ENCODE peak calls at places on chromosomes 7 and 10, in ten cellular contexts. S is adipocyte, O is BJ, W is cardiac muscle cell, J is SK-N-SH, D is tibial nerve, P is dorsolateral prefrontal cortex, L is hepatocyte, E is HepG2, A is bronchial epithelial cell. G is an unnamed sample. For H3K27me3, the result is how much of the 10 kb centered on the place peaks cover.

GRCh38 chr10:76492026-76492425 is 1060.6 kb downstream of the LRMDA start:
- DNase-seq in S (peak), O (peak), W (no peak), J (no peak), D (no peak), P (no peak), L (no peak), E (no peak), A (peak), G (no peak)

GRCh38 chr10:17239276-17239660 is 11.2 kb downstream of the VIM start:
- DNase-seq in S (no peak), O (no peak), W (no peak), J (no peak), D (no peak), P (no peak), L (no peak), E (no peak), A (no peak), G (no peak)

GRCh38 chr10:124064676-124065075 is 28.7 kb downstream of the CHST15 start:
- DNase-seq in S (no peak), O (no peak), W (no peak), J (no peak), D (no peak), P (no peak), L (no peak), E (no peak), A (no peak), G (no peak)

GRCh38 chr7:132709971-132710567 is 133.8 kb upstream of the PLXNA4 start:
- DNase-seq in S (peak), O (no peak), W (peak), J (no peak), D (no peak), P (no peak), L (peak), E (peak), A (peak), G (peak)

GRCh38 chr7:71613316-71613715 is 481.4 kb downstream of the GALNT17 start:
- DNase-seq in S (peak), O (no peak), W (no peak), J (no peak), D (no peak), P (no peak), L (no peak), E (no peak), A (no peak), G (no peak)

GRCh38 chr10:119680050-119680449 is 28.9 kb downstream of the BAG3 start:
- DNase-seq in S (peak), O (peak), W (no peak), J (no peak), D (no peak), P (no peak), L (no peak), E (no peak), A (peak), G (peak)

GRCh38 chr10:50850576-50851340 is 34.7 kb downstream of the A1CF start:
- DNase-seq in S (no peak), O (no peak), W (no peak), J (no peak), D (no peak), P (no peak), L (no peak), E (no peak), A (no peak), G (peak)

GRCh38 chr7:43199333-43199732 is 86.9 kb downstream of the HECW1 start:
- DNase-seq in S (peak), O (no peak), W (no peak), J (no peak), D (no peak), P (no peak), L (no peak), E (no peak), A (peak), G (peak)

GRCh38 chr10:76916536-76916935 is 721.1 kb downstream of the KCNMA1 start:
- DNase-seq in S (no peak), O (no peak), W (no peak), J (no peak), D (no peak), P (no peak), L (no peak), E (no peak), A (peak), G (no peak)

GRCh38 chr7:12942599-12942998 is 255.2 kb downstream of the ARL4A start:
- DNase-seq in S (peak), O (no peak), W (no peak), J (no peak), D (no peak), P (no peak), L (peak), E (peak), A (no peak), G (no peak)

GRCh38 chr7:150375662-150376521 is 3.2 kb upstream of the ZNF775 start:
- DNase-seq in S (no peak), O (no peak), W (no peak), J (no peak), D (no peak), P (no peak), L (no peak), E (no peak), A (no peak), G (peak)

GRCh38 chr10:47400786-47401185 is 16.7 kb upstream of the ZNF488 start:
- DNase-seq in S (no peak), O (no peak), W (no peak), J (no peak), D (no peak), P (no peak), L (no peak), E (no peak), A (no peak), G (no peak)

GRCh38 chr7:133491319-133491718 is 238.4 kb downstream of the EXOC4 start:
- DNase-seq in S (no peak), O (no peak), W (no peak), J (no peak), D (no peak), P (no peak), L (no peak), E (no peak), A (no peak), G (no peak)

GRCh38 chr7:47506716-47507354 is 75.1 kb downstream of the TNS3 start:
- DNase-seq in S (peak), O (no peak), W (peak), J (no peak), D (no peak), P (no peak), L (no peak), E (no peak), A (no peak), G (no peak)

GRCh38 chr10:14822879-14823755 is 14.7 kb downstream of the CDNF start:
- DNase-seq in S (peak), O (no peak), W (peak), J (peak), D (no peak), P (no peak), L (peak), E (peak), A (peak), G (peak)

GRCh38 chr10:19638173-19638872 is 177.9 kb upstream of the PLXDC2 start:
- DNase-seq in S (peak), O (peak), W (no peak), J (no peak), D (no peak), P (no peak), L (peak), E (peak), A (peak), G (peak)

GRCh38 chr7:51035696-51036095 is 253.0 kb upstream of the GRB10 start:
- DNase-seq in S (peak), O (no peak), W (no peak), J (no peak), D (no peak), P (no peak), L (no peak), E (no peak), A (no peak), G (no peak)

GRCh38 chr7:28808786-28809533 is 149.2 kb downstream of the TRIL start:
- DNase-seq in S (peak), O (no peak), W (no peak), J (peak), D (peak), P (no peak), L (no peak), E (no peak), A (peak), G (no peak)

GRCh38 chr10:97138174-97138573 is 47.6 kb downstream of the SLIT1 start:
- DNase-seq in S (no peak), O (no peak), W (no peak), J (no peak), D (no peak), P (no peak), L (peak), E (peak), A (no peak), G (no peak)

GRCh38 chr7:122303522-122303970 is 1.0 kb downstream of the FEZF1 start:
- DNase-seq in S (no peak), O (no peak), W (no peak), J (no peak), D (no peak), P (no peak), L (no peak), E (no peak), A (no peak), G (peak)
- H3K27me3 ChIP-seq in S (half or more), O (half or more), W (half or more), J (half or more), D (half or more), P (half or more), L (half or more), E (half or more), A (half or more), G (under half)

GRCh38 chr10:101840102-101840684 is 3.4 kb downstream of the KCNIP2 start:
- DNase-seq in S (peak), O (no peak), W (no peak), J (peak), D (no peak), P (no peak), L (no peak), E (no peak), A (no peak), G (peak)
- H3K4me3 ChIP-seq in S (peak), O (peak), W (peak), J (no peak), D (peak), P (peak), L (no peak), E (peak), A (peak), G (peak)

GRCh38 chr10:79047875-79048638 is 20.7 kb upstream of the ZMIZ1 start:
- DNase-seq in S (no peak), O (no peak), W (no peak), J (peak), D (no peak), P (no peak), L (no peak), E (no peak), A (no peak), G (no peak)
- H3K27me3 ChIP-seq in S (under half), O (under half), W (under half), J (under half), D (under half), P (under half), L (under half), E (under half), A (under half), G (under half)

GRCh38 chr7:128266891-128267839 is 26.1 kb downstream of the LEP start:
- DNase-seq in S (peak), O (peak), W (peak), J (peak), D (peak), P (peak), L (peak), E (peak), A (peak), G (peak)
- H3K4me3 ChIP-seq in S (peak), O (peak), W (no peak), J (peak), D (no peak), P (peak), L (no peak), E (peak), A (no peak), G (peak)

DNA sequence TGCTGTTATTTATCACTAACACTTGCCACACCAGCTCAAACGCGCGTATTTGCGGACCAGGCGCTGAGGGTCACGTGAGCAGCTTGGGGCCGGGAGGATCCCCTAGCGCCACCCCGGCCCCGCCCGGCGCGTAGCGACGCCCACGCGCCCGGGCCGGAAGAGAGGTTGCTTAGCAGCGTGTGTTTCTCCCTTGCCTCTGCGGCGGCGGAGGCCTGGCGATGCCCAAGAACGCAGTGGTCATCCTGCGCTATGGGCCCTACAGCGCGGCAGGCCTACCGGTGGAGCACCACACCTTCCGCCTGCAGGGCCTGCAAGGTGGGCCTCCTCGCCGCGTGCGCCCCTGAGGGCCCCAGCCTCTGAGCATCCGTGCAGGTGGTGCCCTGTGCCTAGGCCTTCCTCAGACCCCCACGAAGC is at the start of gene C10orf53:
- DNase-seq in S (peak), O (no peak), W (peak), J (peak), D (no peak), P (peak), L (peak), E (no peak), A (peak), G (peak)
- H3K27me3 ChIP-seq in S (under half), O (under half), W (half or more), J (under half), D (under half), P (under half), L (under half), E (under half), A (under half), G (under half)

DNA sequence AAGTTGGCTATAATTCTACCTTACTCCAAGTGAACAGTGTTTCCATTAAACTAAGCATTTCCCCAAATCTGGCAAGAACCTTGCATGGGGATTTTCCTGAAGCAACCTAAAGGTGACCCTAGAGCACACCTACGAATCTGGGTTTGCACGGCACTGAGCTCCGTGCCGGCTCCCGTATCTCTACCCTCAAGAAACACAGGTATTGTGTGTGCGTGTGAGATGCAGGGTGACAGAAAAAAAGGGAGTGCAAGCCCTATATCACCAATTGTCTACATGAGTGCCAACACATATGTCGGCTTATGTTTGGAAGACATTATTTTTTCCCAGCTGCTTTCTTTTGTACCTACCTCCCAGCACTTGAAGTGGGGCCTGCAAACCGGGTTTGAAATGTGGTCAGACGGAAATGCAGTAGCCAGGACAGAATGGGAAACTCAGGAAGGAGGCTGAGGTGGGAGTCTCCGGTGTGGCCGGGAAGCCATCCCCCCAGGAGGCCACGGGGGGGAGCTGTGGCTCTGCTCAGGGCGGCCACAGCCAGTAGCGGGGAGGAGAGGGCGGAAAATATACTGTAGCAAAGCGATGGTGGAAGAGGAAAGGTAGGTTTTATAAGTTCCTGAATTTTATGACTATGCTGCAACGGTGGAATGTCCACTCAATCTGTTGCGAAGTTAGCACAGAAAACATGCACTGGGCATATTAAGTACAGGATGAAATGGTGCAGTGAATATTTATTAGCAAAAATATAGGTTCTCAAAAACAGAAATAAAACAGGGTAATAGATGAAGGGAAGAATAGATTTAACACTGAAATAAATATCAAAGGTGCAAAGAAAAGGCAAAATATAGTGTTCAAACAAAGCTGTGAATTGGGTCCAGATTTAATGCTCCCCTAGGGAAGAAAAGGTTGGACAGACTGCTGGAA is 435.5 kb upstream of the MGMT start:
- DNase-seq in S (peak), O (no peak), W (peak), J (peak), D (peak), P (peak), L (peak), E (peak), A (peak), G (peak)
- H3K4me3 ChIP-seq in S (no peak), O (no peak), W (no peak), J (no peak), D (no peak), P (no peak), L (no peak), E (no peak), A (no peak), G (peak)

G was measured in A673.